ENCODE peak calls at places on chromosomes 7 and 10, in five cellular contexts. D, X, W, L and C are unnamed samples.

GRCh38 chr10:21524131-21524525 is 1.4 kb downstream of the SKIDA1 start:
- DNase-seq in D (no peak), X (no peak), W (no peak), L (no peak), C (no peak)

GRCh38 chr10:71746344-71747037 is 26.8 kb downstream of the VSIR start:
- DNase-seq in D (no peak), X (peak), W (peak), L (no peak), C (peak)

GRCh38 chr10:46515402-46516192 is 40.9 kb downstream of the GPRIN2 start:
- DNase-seq in D (no peak), X (peak), W (no peak), L (no peak), C (peak)

GRCh38 chr10:112191223-112191622 is 7.7 kb upstream of the GPAM start:
- DNase-seq in D (no peak), X (no peak), W (no peak), L (no peak), C (no peak)

GRCh38 chr10:22851865-22852239 is 76.0 kb upstream of the ARMC3 start:
- DNase-seq in D (no peak), X (no peak), W (no peak), L (no peak), C (no peak)

GRCh38 chr7:99504281-99504602 is 220 bp upstream of the ZKSCAN5 start:
- DNase-seq in D (no peak), X (no peak), W (no peak), L (peak), C (no peak)

GRCh38 chr10:34473174-34474059 is 341.7 kb downstream of the PARD3 start:
- DNase-seq in D (no peak), X (no peak), W (no peak), L (no peak), C (no peak)

GRCh38 chr10:114649217-114649906 is 8.7 kb downstream of the ABLIM1 start:
- DNase-seq in D (no peak), X (no peak), W (no peak), L (no peak), C (no peak)

GRCh38 chr7:1087952-1088920 is at the start of gene GPER1:
- DNase-seq in D (peak), X (peak), W (peak), L (peak), C (peak)

GRCh38 chr7:135537905-135538304 is 19.8 kb upstream of the NUP205 start:
- DNase-seq in D (no peak), X (no peak), W (no peak), L (no peak), C (no peak)

GRCh38 chr7:158263110-158263963 is 324.3 kb downstream of the PTPRN2 start:
- DNase-seq in D (no peak), X (no peak), W (no peak), L (no peak), C (no peak)

GRCh38 chr7:48038815-48039496 is 3.6 kb downstream of the C7orf57 start:
- DNase-seq in D (no peak), X (no peak), W (no peak), L (no peak), C (no peak)

GRCh38 chr7:50826371-50827172 is 43.9 kb upstream of the GRB10 start:
- DNase-seq in D (no peak), X (no peak), W (no peak), L (peak), C (no peak)

GRCh38 chr10:5776881-5777197 is 36.4 kb downstream of the GDI2 start:
- DNase-seq in D (no peak), X (no peak), W (no peak), L (peak), C (no peak)

GRCh38 chr7:118352854-118353453 is 128.4 kb downstream of the ANKRD7 start:
- DNase-seq in D (no peak), X (no peak), W (no peak), L (no peak), C (no peak)

GRCh38 chr7:131072505-131073091 is 255.1 kb upstream of the MKLN1 start:
- DNase-seq in D (no peak), X (no peak), W (no peak), L (peak), C (no peak)

DNA sequence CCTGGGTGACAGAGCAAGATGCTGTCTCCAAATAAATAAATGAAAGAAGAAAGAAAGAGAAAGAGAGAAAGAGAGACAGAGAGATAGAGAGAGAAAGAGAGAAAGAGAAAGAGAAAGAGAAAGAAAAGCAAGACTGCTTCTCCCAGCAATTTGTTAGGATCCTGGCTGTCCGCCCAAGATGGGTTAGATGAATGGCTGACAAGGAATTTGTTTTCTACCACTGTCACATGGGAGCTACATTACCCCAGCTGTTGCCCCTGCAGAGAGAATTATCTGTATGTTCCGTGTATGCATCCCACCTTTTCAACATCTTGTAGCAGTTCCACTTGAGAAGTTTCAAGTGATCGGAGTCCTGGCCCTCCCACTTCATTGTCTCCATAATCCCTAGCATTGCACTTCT is 972.3 kb downstream of the CNTNAP2 start:
- DNase-seq in D (no peak), X (no peak), W (no peak), L (no peak), C (no peak)
- TF ChIP-seq POLR2A in D (no peak), X (no peak), W (no peak), L (no peak), C (no peak)

GRCh38 chr7:96547371-96547811 is 162.3 kb downstream of the SEM1 start:
- DNase-seq in D (no peak), X (no peak), W (no peak), L (no peak), C (no peak)
- TF ChIP-seq POLR2A in D (no peak), X (no peak), W (no peak), L (no peak), C (no peak)

DNA sequence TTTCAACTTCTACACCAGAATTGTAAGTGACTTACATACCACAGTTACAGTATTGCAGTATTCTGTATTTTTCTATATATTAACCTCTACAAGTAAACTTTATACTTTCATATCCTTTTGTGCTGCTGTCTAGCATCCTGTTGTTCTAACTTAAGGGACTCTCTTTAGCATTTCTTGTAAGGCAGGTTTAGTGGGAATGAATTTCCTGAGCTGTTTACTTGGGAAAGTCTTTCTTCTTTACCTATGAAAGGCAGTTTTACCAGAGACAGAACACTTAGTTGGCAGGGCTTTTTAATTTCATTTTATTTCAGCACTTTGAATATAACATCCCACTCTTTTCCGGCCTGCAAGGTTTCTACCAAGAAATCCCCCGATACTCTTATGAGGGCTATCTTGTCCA is 75.8 kb upstream of the WAC start:
- DNase-seq in D (peak), X (no peak), W (no peak), L (no peak), C (no peak)
- TF ChIP-seq POLR2A in D (no peak), X (no peak), W (no peak), L (no peak), C (no peak)

DNA sequence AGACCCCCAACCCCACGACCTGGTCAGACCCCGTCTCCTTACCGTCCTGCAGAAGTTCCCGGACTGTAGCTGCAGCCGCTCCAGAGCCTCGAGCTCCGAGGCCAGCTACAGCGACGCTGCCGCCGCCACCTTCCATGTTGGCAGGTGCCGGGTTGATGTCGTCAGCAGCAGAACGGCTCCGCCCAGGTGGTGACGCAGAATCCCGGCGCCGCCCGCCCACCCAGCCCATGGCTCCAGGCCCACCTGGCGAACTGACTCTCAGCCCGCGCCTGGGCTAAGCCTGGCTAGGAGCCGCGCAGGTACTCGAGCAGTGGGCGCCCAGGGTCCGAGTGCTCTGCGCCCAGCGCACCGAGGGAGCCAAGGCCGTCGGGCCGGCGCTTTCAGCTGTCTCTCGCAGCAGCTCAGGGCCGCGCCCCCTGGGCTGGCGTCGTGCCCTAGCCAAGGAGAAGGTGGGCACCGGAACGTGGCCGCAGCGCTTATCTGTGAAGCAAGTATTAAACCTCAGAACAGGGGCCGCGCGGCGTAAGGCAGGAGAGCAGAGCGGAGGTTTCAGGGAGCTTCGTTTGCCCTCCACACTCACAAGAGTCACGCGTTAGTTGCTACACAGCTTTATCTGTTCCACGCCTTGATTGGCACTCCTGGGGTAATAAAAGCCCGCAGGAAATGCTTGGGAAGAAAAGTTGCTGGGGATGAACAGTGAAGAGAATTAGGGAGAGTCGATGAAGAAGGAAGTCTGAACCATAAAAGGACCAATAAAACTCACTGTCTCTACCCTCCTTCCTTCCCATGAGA is at the start of the genes COG5 and DUS4L:
- DNase-seq in D (peak), X (peak), W (peak), L (peak), C (peak)
- TF ChIP-seq POLR2A in D (peak), X (peak), W (peak), L (peak), C (peak)

DNA sequence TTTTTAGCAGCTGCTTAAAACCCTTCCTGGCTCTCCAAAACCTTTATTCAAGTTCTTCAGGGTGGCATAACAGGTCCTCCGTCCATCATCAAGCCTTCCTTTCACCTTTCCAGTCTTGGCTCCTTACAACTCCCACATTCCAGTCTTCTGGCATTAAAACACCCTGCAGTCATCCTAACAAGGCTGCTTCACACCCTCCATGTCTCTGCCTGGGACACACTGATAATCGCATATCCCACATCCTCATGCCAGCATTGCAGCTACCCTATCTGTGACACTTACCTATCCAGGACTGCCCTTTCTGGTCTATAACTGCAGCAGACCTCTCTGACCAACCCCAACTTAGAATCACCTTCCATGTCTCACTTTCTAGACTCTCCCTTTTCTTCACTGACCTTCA is 2.6 kb upstream of the TLL2 start:
- DNase-seq in D (no peak), X (no peak), W (no peak), L (no peak), C (no peak)
- TF ChIP-seq POLR2A in D (no peak), X (no peak), W (no peak), L (no peak), C (no peak)